ENCODE peak calls at places on chromosomes 6 and 20, in four cellular contexts. A, P, K and Q are unnamed samples.

GRCh38 chr6:121335111-121336008 is 1.1 kb upstream of the TBC1D32 start:
- DNase-seq in A (no peak), P (peak), K (no peak), Q (no peak)

GRCh38 chr20:39289316-39289715 is 327.2 kb downstream of the DHX35 start:
- DNase-seq in K (no peak), A (no peak), P (no peak), Q (peak)

GRCh38 chr6:139373154-139373927 is 1.1 kb downstream of the CITED2 start:
- DNase-seq in K (peak), A (peak), P (peak), Q (peak)

GRCh38 chr6:26349964-26350857 is 14.8 kb upstream of the BTN3A2 start:
- DNase-seq in A (no peak), K (no peak), P (no peak), Q (no peak)

GRCh38 chr6:83893024-83893423 is 33.5 kb downstream of the CYB5R4 start:
- DNase-seq in K (no peak), P (no peak), A (no peak), Q (no peak)

GRCh38 chr6:147161974-147162495 is 42.2 kb upstream of the STXBP5 start:
- DNase-seq in A (peak), P (peak), K (no peak), Q (no peak)

GRCh38 chr20:36929290-36929689 is 22.2 kb downstream of the SAMHD1 start:
- DNase-seq in P (peak), K (no peak), A (peak), Q (no peak)

GRCh38 chr6:52335576-52335975 is 26.4 kb upstream of the PAQR8 start:
- DNase-seq in K (no peak), P (no peak), A (no peak), Q (no peak)

GRCh38 chr20:478949-479429 is 16.7 kb upstream of the TBC1D20 start:
- DNase-seq in K (peak), P (peak), A (peak), Q (peak)

GRCh38 chr6:28125396-28125795 is 987 bp downstream of the ZSCAN16 start:
- DNase-seq in P (no peak), K (no peak), A (no peak), Q (no peak)

GRCh38 chr6:150391890-150392289 is 23.1 kb downstream of the IYD start:
- DNase-seq in A (no peak), P (no peak), K (no peak), Q (no peak)

GRCh38 chr20:63508072-63508768 is 9.3 kb upstream of the EEF1A2 start:
- DNase-seq in A (no peak), K (no peak), P (no peak), Q (no peak)

GRCh38 chr20:17505664-17506517 is 25.3 kb downstream of the BFSP1 start:
- DNase-seq in A (peak), K (no peak), P (peak), Q (no peak)

GRCh38 chr6:129744201-129744879 is 34.4 kb upstream of the ARHGAP18 start:
- DNase-seq in P (peak), A (peak), K (no peak), Q (peak)

GRCh38 chr6:16129623-16130243 is 847 bp downstream of the MYLIP start:
- DNase-seq in A (peak), P (peak), K (no peak), Q (peak)

GRCh38 chr20:51339721-51340450 is 202.6 kb downstream of the NFATC2 start:
- DNase-seq in K (no peak), P (no peak), A (no peak), Q (no peak)

GRCh38 chr6:11769244-11769643 is 9.4 kb downstream of the ADTRP start:
- DNase-seq in P (no peak), A (no peak), K (no peak), Q (no peak)

GRCh38 chr20:63014710-63015109 is 7.9 kb upstream of the BHLHE23 start:
- DNase-seq in A (no peak), P (no peak), K (peak), Q (peak)

GRCh38 chr6:142474446-142475289 is 172.9 kb downstream of the ADGRG6 start:
- DNase-seq in P (peak), A (peak), K (peak), Q (peak)

GRCh38 chr6:35061651-35062410 is 79.3 kb downstream of the TCP11 start:
- DNase-seq in K (no peak), A (no peak), P (no peak), Q (no peak)

GRCh38 chr6:53731906-53732636 is 62.7 kb upstream of the LRRC1 start:
- DNase-seq in K (peak), P (no peak), A (no peak), Q (no peak)

GRCh38 chr6:33000053-33000452 is 9.3 kb downstream of the HLA-DOA start:
- DNase-seq in K (peak), A (no peak), P (no peak), Q (peak)

GRCh38 chr6:81696505-81696904 is 56.0 kb downstream of the TENT5A start:
- DNase-seq in A (peak), P (no peak), K (no peak), Q (peak)

GRCh38 chr6:70894001-70894400 is 62.9 kb downstream of the B3GAT2 start:
- DNase-seq in K (no peak), A (no peak), P (no peak), Q (no peak)

GRCh38 chr20:33945391-33946079 is 48.2 kb upstream of the RALY start:
- DNase-seq in A (peak), K (no peak), P (peak), Q (no peak)

GRCh38 chr20:43988867-43989266 is 74.2 kb downstream of the TOX2 start:
- DNase-seq in P (peak), K (no peak), A (peak), Q (no peak)

GRCh38 chr20:12949429-12949980 is 59.3 kb upstream of the SPTLC3 start:
- DNase-seq in K (no peak), A (peak), P (no peak), Q (no peak)

GRCh38 chr6:161139766-161140553 is 133.9 kb downstream of the AGPAT4 start:
- DNase-seq in K (peak), A (no peak), P (no peak), Q (no peak)

GRCh38 chr6:69022991-69023390 is 387.9 kb downstream of the ADGRB3 start:
- DNase-seq in A (peak), K (no peak), P (peak), Q (no peak)

GRCh38 chr6:80932364-80932763 is 820.1 kb downstream of the TENT5A start:
- DNase-seq in A (peak), K (no peak), P (peak), Q (no peak)

GRCh38 chr6:88472731-88473130 is 306.6 kb upstream of the CNR1 start:
- DNase-seq in K (no peak), A (no peak), P (no peak), Q (no peak)

DNA sequence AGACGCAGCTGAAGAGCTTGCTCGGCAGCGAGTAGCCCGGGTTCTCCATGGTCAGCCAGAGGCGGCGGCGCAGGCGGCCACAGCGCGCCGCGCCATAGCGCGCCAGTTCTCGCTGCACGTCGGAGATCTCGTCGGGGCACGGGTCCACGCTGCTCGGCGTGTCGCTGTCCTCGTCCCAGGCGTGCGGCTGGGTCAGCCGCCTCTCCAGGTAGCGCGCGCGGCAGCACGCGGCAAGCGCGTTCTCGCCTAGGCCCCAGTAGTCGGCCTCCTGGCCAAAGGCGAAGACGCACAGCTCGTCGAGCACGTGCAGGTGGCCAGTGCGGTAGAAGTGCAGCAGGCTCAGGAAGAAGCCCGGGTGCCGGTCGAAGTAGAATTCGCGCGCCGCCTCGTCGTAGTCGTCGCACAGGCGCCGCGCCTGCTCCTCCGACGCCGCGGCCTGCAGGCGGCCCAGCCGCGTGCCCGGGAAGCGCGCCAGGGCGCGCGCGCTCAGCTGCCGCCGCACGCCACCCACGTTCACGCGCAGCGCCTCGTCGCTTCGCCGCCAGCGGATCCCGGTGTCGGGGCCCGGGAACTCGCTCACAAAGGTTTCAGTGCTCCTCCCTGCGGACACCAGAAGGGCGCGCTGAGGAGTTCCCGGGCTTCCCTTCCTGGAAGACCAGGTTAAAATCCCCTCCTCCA is 2.7 kb downstream of the KCNS1 start:
- DNase-seq in A (peak), P (no peak), K (no peak), Q (peak)
- TF ChIP-seq CTCF in A (no peak), P (peak), K (no peak), Q (no peak)

DNA sequence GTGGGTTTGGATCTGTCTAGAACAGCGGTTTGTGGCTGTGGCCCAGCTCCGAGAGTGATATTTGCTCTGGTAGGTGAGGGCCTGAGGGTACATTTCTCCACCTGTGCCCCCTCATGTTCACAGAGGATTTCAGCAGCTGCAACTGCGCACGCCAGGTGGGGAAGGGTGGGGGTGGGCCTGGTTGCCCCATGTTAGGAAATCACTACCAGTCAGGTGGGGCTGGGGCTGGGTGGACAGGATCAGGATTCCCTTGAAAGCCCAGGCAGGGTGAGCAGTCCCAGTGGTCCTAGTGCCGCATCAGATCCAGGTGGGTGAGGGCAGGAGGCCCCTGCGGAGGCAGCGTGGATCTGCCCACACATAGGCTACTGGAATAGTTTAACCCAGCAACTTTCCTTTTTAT is 334.0 kb downstream of the ZFAND3 start:
- DNase-seq in K (no peak), P (no peak), A (no peak), Q (no peak)
- H3K4me3 ChIP-seq in K (no peak), P (no peak), A (no peak), Q (no peak)

DNA sequence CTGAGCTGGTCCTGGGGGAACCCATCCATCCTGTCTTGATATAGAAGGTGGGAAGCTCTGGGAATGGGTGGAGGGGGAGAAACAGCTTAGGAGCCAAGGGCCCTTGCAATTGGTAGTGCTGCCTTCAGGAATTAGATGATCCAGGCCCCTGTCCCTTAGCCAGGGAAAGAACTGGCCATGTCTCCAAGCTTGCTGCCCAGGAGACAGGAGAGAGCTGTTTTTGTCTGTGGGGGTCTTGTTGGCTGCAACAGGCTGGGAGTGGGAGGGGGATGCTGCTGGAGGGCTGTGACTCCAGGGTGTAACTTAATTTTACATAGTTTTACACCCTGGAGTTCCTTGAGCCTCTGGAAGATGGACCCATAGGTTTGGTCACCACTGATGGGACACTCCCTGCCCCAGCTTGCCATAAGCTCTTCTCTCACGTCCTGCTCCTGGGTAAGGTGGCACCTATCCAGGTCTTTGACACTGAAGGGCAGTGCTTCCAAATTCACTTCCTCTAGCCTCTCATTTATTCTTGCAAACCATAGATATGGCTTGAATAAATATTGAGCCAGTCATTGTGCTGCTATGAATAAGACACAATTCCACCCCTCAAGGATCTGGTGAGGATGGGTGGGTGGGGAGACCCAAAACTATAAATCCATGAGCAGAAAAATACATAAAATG is 16.8 kb downstream of the VEGFA start:
- DNase-seq in P (no peak), K (no peak), A (no peak), Q (no peak)
- TF ChIP-seq CTCF in P (no peak), K (no peak), A (no peak), Q (no peak)

DNA sequence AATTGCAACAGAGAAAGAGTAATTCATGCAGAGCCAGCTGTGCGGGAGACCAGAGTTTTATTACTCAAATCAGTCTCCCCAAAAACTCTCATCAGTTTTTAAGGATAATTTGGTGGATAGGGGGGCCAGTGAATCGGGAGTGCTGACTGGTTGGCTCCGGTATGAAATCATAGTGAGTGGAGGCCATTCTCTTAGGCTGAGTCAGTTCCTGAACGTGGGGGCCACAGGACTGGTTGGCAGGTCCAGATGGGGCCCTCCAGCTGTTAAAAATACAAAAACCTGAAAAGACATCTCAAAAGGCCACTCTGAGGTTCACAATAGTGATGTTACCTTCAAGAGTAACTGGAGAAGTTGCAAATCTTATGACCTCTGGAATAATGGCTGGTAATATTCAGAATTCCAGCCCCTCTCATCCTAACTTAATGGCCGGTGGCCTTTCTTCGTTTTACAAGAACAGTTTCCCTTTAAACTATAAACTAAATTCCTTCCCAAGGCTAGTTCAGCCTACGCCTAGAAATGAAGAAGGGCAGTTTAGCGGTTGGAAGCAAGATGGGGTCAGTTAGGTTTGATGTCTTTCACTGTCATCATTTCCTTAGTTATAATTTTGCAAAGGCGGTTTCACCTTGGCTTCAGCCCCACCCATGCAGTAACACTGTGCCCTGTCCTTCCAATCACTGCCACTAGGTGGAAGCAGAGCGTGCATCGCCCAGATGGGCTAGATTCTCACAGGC is 6.8 kb upstream of the MICA start:
- DNase-seq in K (peak), P (peak), A (peak), Q (peak)
- H3K4me3 ChIP-seq in K (no peak), P (no peak), A (no peak), Q (no peak)

DNA sequence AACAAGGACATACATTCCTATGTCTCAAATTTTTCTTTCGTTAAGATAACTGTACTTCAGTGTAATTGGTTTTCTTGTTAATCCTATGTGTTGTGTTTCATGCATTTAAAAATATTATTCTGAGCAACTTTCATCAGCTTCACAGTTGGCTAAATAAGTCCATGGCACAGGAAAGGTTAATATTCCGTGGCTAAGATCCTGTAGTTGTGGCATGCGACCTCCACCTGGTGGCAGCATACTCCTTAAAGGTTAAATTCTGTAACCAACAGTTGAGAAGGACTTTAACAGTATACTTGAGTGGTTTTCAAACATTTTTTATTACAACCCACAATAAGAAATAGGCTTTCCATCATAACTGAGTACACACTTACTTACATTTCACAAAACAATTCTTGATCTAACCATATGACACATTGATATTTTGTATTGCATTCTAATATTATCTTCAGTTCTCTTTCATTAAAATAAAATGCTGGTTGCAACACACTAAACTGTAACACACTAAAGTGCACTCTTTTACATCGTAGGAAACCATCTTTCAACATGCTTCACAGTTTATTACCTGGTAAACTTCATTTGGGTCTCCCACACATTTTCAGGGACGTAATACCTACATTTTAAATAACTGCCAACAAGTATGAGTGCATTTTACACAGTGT is 118.3 kb downstream of the SLX4IP start:
- DNase-seq in A (peak), P (peak), K (peak), Q (peak)
- TF ChIP-seq CTCF in A (peak), P (peak), K (peak), Q (peak)

GRCh38 chr20:10171864-10172751 is 46.5 kb upstream of the SNAP25 start:
- DNase-seq in P (no peak), A (peak), K (no peak), Q (no peak)
- H3K4me3 ChIP-seq in P (peak), A (peak), K (no peak), Q (no peak)

GRCh38 chr6:106549521-106549920 is 79.8 kb downstream of the RTN4IP1 start:
- DNase-seq in K (no peak), P (no peak), A (no peak), Q (no peak)

GRCh38 chr6:106547556-106547955 is 81.7 kb downstream of the RTN4IP1 start:
- DNase-seq in K (no peak), A (no peak), P (no peak), Q (no peak)

GRCh38 chr6:106546322-106547052 is 82.8 kb downstream of the RTN4IP1 start:
- DNase-seq in K (no peak), P (peak), A (peak), Q (no peak)

GRCh38 chr6:106547053-106547414 is 82.3 kb downstream of the RTN4IP1 start:
- DNase-seq in K (no peak), A (no peak), P (no peak), Q (no peak)

GRCh38 chr6:106547961-106548453 is 81.3 kb downstream of the RTN4IP1 start:
- DNase-seq in A (peak), K (no peak), P (peak), Q (no peak)
- TF ChIP-seq CTCF in A (no peak), K (no peak), P (peak), Q (no peak)

GRCh38 chr6:132131351-132131750 is 180.2 kb upstream of the CCN2 start:
- DNase-seq in A (no peak), P (no peak), K (no peak), Q (no peak)
- H3K4me3 ChIP-seq in A (no peak), P (no peak), K (no peak), Q (no peak)

GRCh38 chr6:152118678-152119077 is 311.2 kb downstream of the ESR1 start:
- DNase-seq in A (no peak), P (no peak), K (no peak), Q (no peak)
- TF ChIP-seq CTCF in A (no peak), P (no peak), K (no peak), Q (no peak)